ENCODE peak calls at places on chromosomes 16 and 17, in eight cellular contexts. G, J, E, B, L, Y, U and N are unnamed samples.

GRCh38 chr17:382644-383533 is 30.3 kb upstream of the RPH3AL start:
- DNase-seq in L (no peak), B (no peak), E (peak; percentile 56), G (no peak), J (no peak), U (no peak), Y (no peak), N (peak; percentile 42)

GRCh38 chr17:77736721-77737120 is 221.8 kb upstream of the TNRC6C start:
- DNase-seq in U (no peak), B (no peak), E (no peak), L (no peak), J (no peak), G (no peak), Y (no peak), N (no peak)

GRCh38 chr17:279356-279755 is 73.3 kb downstream of the RPH3AL start:
- DNase-seq in J (no peak), E (no peak), B (no peak), Y (no peak), U (no peak), G (no peak), L (no peak), N (no peak)

GRCh38 chr17:74746922-74747321 is 1.5 kb upstream of the NHERF1 start:
- DNase-seq in G (no peak), Y (no peak), L (peak; percentile 47), B (no peak), J (no peak), E (no peak), U (no peak), N (no peak)

GRCh38 chr17:47945529-47946508 is 4.4 kb downstream of the PNPO start:
- DNase-seq in G (no peak), J (no peak), L (no peak), Y (no peak), B (no peak), U (no peak), E (no peak), N (no peak)

GRCh38 chr17:29039764-29040598 is 3.0 kb upstream of the PIPOX start:
- DNase-seq in E (peak; percentile 95), L (no peak), U (no peak), J (no peak), B (no peak), G (no peak), Y (no peak), N (no peak)

GRCh38 chr16:82874672-82875071 is 247.9 kb downstream of the CDH13 start:
- DNase-seq in B (no peak), U (no peak), E (no peak), J (no peak), L (no peak), G (no peak), Y (no peak), N (no peak)

GRCh38 chr16:2511128-2511785 is 2.5 kb upstream of the ATP6V0C start:
- DNase-seq in U (no peak), Y (peak; percentile 87), J (no peak), L (peak; percentile 91), G (no peak), B (peak; percentile 92), E (peak; percentile 61), N (peak; percentile 70)

GRCh38 chr16:55367796-55368195 is 43.8 kb downstream of the IRX6 start:
- DNase-seq in B (no peak), E (peak; percentile 68), J (no peak), Y (no peak), G (no peak), U (no peak), L (no peak), N (no peak)

GRCh38 chr17:5838661-5839300 is 231.4 kb upstream of the WSCD1 start:
- DNase-seq in Y (no peak), L (no peak), G (no peak), E (no peak), B (no peak), U (no peak), J (no peak), N (no peak)

GRCh38 chr17:72467841-72468653 is 347.2 kb downstream of the SOX9 start:
- DNase-seq in B (no peak), J (no peak), U (no peak), L (peak; percentile 83), G (no peak), E (peak; percentile 69), Y (no peak), N (no peak)

GRCh38 chr17:20967776-20968175 is 75.0 kb downstream of the USP22 start:
- DNase-seq in J (no peak), L (no peak), G (no peak), E (no peak), B (no peak), U (no peak), Y (no peak), N (no peak)

GRCh38 chr17:6853764-6854442 is 22.4 kb upstream of the TEKT1 start:
- DNase-seq in J (no peak), U (no peak), E (no peak), L (no peak), Y (no peak), G (no peak), B (no peak), N (no peak)

GRCh38 chr17:32361270-32361669 is 11.3 kb downstream of the ZNF207 start:
- DNase-seq in B (no peak), Y (no peak), E (no peak), U (no peak), L (no peak), G (no peak), J (no peak), N (no peak)
- H3K36me3 ChIP-seq in B (no peaks in the 10 kb centered on the region), Y (peaks cover 99% of the 10 kb centered on the region), E (peaks cover 15% of the 10 kb centered on the region), U (peaks cover 85% of the 10 kb centered on the region), L (peaks cover 66% of the 10 kb centered on the region), G (peaks cover 69% of the 10 kb centered on the region), J (peaks cover 82% of the 10 kb centered on the region), N (no peaks in the 10 kb centered on the region)

DNA sequence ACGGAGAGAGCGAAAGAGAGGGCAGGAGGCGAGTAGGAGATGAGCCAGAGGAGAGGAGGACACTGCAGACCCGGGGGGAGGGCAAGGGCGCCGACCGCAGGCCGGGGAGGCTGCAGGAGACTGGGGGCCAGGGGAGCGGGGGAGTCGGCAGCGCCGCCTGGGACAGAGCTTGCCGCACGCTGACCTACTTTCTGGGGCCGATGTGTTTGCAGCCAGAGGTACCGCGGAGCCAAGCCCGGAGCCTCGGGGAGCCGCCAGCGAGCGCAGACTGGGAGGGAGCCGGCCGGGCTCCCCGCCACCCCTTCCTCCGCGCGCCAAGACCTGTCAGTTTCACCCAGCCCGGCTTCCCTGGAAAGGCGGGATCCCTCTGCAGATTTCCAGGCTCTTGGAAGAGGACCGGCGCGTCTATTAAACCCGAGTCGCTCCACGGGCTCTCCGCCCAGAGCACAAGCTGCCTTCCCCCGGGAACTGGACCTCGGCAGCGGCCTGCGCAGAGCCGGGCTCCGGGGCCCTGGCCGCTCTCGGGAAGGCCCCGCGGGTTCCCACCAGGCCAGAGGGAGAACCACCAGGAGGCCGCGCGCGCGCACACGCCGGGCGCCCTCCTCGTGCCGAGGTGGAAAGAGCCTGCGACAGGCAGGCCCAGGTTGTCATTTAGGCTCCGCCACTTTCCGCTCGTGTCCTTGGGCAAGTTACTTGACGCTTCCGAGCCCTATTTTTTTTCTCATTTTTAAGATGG is 74.5 kb downstream of the CMC2 start:
- DNase-seq in U (peak; percentile 56), Y (peak; percentile 73), B (peak; percentile 64), E (peak; percentile 71), L (peak; percentile 89), G (no peak), J (no peak), N (peak; percentile 62)
- H3K4me3 ChIP-seq in U (peak overlapping the region; percentile 58), Y (peak overlapping the region; percentile 50), B (peak overlapping the region; percentile 41), E (peak overlapping the region; percentile 53), L (peak overlapping the region; percentile 57), G (no peak overlapping the region), J (peak overlapping the region; percentile 67), N (peak overlapping the region; percentile 48)

GRCh38 chr17:75898065-75898464 is 1.3 kb upstream of the TRIM65 start:
- DNase-seq in Y (no peak), G (no peak), B (no peak), E (no peak), J (no peak), L (peak; percentile 74), U (no peak), N (no peak)
- H3K36me3 ChIP-seq in Y (peaks cover 52% of the 10 kb centered on the region), G (peaks cover 12% of the 10 kb centered on the region), B (no peaks in the 10 kb centered on the region), E (peaks cover 15% of the 10 kb centered on the region), J (peaks cover 42% of the 10 kb centered on the region), L (peaks cover 26% of the 10 kb centered on the region), U (peaks cover 44% of the 10 kb centered on the region), N (peaks cover 47% of the 10 kb centered on the region)

DNA sequence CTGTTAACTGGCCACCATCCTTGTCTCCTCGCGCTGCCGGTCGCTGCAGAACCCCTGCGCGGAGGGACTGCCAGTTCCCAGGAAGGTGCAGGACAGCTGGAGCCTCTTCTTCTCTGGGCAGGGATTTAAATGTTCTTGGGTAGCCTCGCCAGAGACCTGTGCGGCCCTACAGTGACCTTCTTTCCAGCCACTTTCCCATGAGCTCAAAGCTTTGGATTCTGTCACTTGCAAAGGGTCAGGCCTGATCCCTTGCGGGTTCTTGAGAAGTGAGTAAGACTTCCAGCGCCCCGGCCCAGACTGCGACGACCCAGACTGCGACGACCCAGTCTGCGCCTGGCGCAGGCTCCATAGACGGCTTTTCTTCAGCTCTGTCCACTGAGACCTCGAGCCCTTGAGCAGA is 1.4 kb upstream of the SLFN5 start:
- DNase-seq in G (peak; percentile 12), J (no peak), L (no peak), E (no peak), U (peak; percentile 53), B (no peak), Y (no peak), N (no peak)
- H3K4me3 ChIP-seq in G (peak overlapping the region; percentile 99), J (peak overlapping the region; percentile 85), L (peak overlapping the region; percentile 74), E (peak overlapping the region; percentile 95), U (peak overlapping the region; percentile 68), B (no peak overlapping the region), Y (peak overlapping the region; percentile 86), N (no peak overlapping the region)

DNA sequence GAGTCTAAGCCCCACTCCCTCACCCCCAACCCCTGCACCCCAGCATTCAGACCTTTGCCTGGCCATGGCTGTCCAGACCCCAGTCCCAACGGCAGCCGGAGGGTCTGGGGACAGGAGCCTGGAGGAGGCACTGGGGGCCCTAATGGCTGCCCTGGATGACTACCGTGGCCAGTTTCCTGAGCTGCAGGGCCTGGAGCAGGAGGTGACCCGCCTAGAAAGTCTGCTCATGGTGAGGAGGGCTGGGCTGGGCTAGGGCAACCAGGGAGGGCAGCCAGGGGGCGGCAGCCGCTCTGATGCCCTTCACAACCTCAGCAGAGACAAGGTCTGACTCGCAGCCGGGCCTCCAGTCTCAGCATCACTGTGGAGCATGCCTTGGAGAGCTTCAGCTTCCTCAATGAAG is 14.4 kb downstream of the RIPOR1 start:
- DNase-seq in Y (peak; percentile 53), G (no peak), J (no peak), B (no peak), E (no peak), U (no peak), L (no peak), N (no peak)
- H3K36me3 ChIP-seq in Y (peaks cover 83% of the 10 kb centered on the region), G (no peaks in the 10 kb centered on the region), J (peaks cover 76% of the 10 kb centered on the region), B (no peaks in the 10 kb centered on the region), E (peaks cover 45% of the 10 kb centered on the region), U (peaks cover 62% of the 10 kb centered on the region), L (peaks cover 63% of the 10 kb centered on the region), N (peaks cover 99% of the 10 kb centered on the region)

DNA sequence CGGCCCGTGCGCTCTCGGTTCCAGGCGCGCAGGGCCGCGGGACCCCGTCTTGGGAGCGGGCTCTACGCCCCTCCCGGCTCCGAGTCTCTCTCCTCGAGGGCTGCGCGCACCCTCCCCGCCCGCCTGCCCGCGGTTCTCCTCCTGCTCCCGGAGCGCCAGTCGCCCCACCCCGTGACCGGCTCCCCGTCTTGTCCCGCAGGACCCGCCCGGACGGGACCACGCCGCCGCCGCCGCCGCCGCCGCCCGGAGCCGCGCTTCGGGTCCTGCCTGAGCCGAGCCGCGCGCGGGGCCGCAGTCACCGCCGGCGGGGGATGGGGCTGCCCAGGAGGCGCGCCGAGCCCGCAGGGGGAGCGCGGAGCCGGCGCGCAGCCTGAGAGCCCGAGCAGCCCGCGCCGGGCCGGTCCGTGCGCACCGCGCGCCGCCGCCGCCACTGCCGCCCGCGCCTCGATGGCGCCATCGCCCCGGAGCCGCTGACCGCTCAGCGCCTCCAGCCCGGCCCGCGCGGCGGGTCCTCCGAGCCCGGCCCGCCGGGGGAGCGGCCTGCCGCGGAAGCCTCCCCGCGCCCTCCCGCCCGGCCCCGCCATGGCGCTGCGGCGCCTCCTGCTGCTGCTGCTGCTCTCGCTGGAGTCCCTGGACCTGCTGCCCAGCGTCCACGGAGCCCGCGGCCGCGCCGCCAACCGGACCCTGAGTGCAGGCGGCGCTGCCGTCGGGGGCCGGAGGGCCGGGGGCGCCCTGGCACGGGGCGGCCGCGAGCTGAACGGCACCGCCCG is at the start of gene SHISA6:
- DNase-seq in J (no peak), E (no peak), U (no peak), L (peak; percentile 80), Y (no peak), G (no peak), B (no peak), N (no peak)
- H3K4me3 ChIP-seq in J (peak within 1 kb of the TSS; percentile 44), E (no peak within 1 kb of the TSS), U (peak within 1 kb of the TSS; percentile 40), L (no peak within 1 kb of the TSS), Y (peak within 1 kb of the TSS; percentile 23), G (no peak within 1 kb of the TSS), B (peak within 1 kb of the TSS; percentile 35), N (peak within 1 kb of the TSS; percentile 39)